ENCODE peak calls at places on chromosomes 2 and 18, in seven cellular contexts. V, B, K, A, O, X and U are unnamed samples. For H3K4me1, the result is how much of the 10 kb centered on the place peaks cover.

GRCh38 chr2:160976797-160977196 is 183.4 kb upstream of the TANK start:
- DNase-seq in V (no peak), B (no peak), K (no peak), A (no peak), O (no peak), X (no peak), U (no peak)

GRCh38 chr2:40372278-40372580 is 79.7 kb downstream of the SLC8A1 start:
- DNase-seq in V (no peak), B (no peak), K (no peak), A (no peak), O (no peak), X (peak), U (no peak)

GRCh38 chr2:25825238-25825637 is 53.0 kb downstream of the ASXL2 start:
- DNase-seq in V (no peak), B (no peak), K (no peak), A (no peak), O (no peak), X (no peak), U (no peak)

GRCh38 chr2:207167129-207167923 is 1.6 kb upstream of the KLF7 start:
- DNase-seq in V (no peak), B (no peak), K (peak), A (peak), O (no peak), X (peak), U (no peak)

GRCh38 chr18:27665264-27665799 is 480.2 kb upstream of the CHST9 start:
- DNase-seq in V (no peak), B (no peak), K (no peak), A (no peak), O (no peak), X (no peak), U (no peak)

GRCh38 chr18:57784816-57785144 is 18.3 kb downstream of the ATP8B1 start:
- DNase-seq in V (no peak), B (no peak), K (no peak), A (no peak), O (no peak), X (no peak), U (no peak)

GRCh38 chr2:185291035-185291647 is 447.5 kb upstream of the FSIP2 start:
- DNase-seq in V (no peak), B (peak), K (peak), A (peak), O (peak), X (peak), U (no peak)

GRCh38 chr18:3192752-3193151 is 27.0 kb downstream of the MYOM1 start:
- DNase-seq in V (no peak), B (no peak), K (no peak), A (no peak), O (no peak), X (no peak), U (no peak)

GRCh38 chr2:208315081-208315788 is 49.2 kb downstream of the PIKFYVE start:
- DNase-seq in V (no peak), B (no peak), K (no peak), A (peak), O (no peak), X (peak), U (no peak)

GRCh38 chr2:124911560-124911959 is 886.5 kb downstream of the CNTNAP5 start:
- DNase-seq in V (no peak), B (no peak), K (no peak), A (no peak), O (no peak), X (peak), U (no peak)

GRCh38 chr2:174590928-174591648 is 6.5 kb downstream of the WIPF1 start:
- DNase-seq in V (no peak), B (no peak), K (no peak), A (no peak), O (no peak), X (peak), U (no peak)

GRCh38 chr18:79750980-79751571 is 46.7 kb upstream of the KCNG2 start:
- DNase-seq in V (no peak), B (peak), K (no peak), A (no peak), O (no peak), X (no peak), U (no peak)

GRCh38 chr2:181778621-181779195 is 98.4 kb upstream of the NEUROD1 start:
- DNase-seq in V (no peak), B (no peak), K (no peak), A (no peak), O (no peak), X (no peak), U (no peak)

GRCh38 chr18:3649559-3650426 is 199.8 kb downstream of the TGIF1 start:
- DNase-seq in V (no peak), B (no peak), K (peak), A (peak), O (no peak), X (peak), U (no peak)

GRCh38 chr18:64333584-64333983 is 184.7 kb upstream of the LINC00305 start:
- DNase-seq in V (no peak), B (no peak), K (no peak), A (no peak), O (no peak), X (no peak), U (no peak)

GRCh38 chr18:47795448-47795843 is 135.0 kb downstream of the SMAD2 start:
- DNase-seq in V (no peak), B (no peak), K (no peak), A (no peak), O (no peak), X (no peak), U (no peak)

GRCh38 chr2:239912171-239912937 is 112.8 kb downstream of the NDUFA10 start:
- DNase-seq in V (no peak), B (no peak), K (no peak), A (no peak), O (no peak), X (no peak), U (no peak)

GRCh38 chr18:28767781-28768211 is 590.9 kb upstream of the CDH2 start:
- DNase-seq in V (no peak), B (no peak), K (no peak), A (no peak), O (no peak), X (peak), U (no peak)

GRCh38 chr2:232688201-232688600 is 8.9 kb upstream of the GIGYF2 start:
- DNase-seq in V (no peak), B (no peak), K (no peak), A (no peak), O (no peak), X (no peak), U (no peak)

GRCh38 chr2:30385327-30385726 is 61.7 kb upstream of the LCLAT1 start:
- DNase-seq in V (no peak), B (no peak), K (no peak), A (no peak), O (no peak), X (peak), U (no peak)

GRCh38 chr18:58316400-58316942 is 272.4 kb downstream of the NEDD4L start:
- DNase-seq in V (no peak), B (no peak), K (no peak), A (no peak), O (no peak), X (no peak), U (no peak)

GRCh38 chr2:239634769-239635168 is 233.9 kb upstream of the HDAC4 start:
- DNase-seq in V (no peak), B (no peak), K (no peak), A (no peak), O (no peak), X (no peak), U (no peak)

GRCh38 chr18:57816208-57816999 is 13.3 kb upstream of the ATP8B1 start:
- DNase-seq in V (no peak), B (no peak), K (peak), A (no peak), O (no peak), X (no peak), U (no peak)

GRCh38 chr18:10149768-10150556 is 236.1 kb downstream of the VAPA start:
- DNase-seq in V (no peak), B (no peak), K (no peak), A (no peak), O (no peak), X (no peak), U (no peak)

GRCh38 chr18:3440340-3440739 is 9.6 kb upstream of the TGIF1 start:
- DNase-seq in V (no peak), B (no peak), K (no peak), A (no peak), O (no peak), X (no peak), U (no peak)

GRCh38 chr2:168583710-168584521 is 127.8 kb downstream of the CERS6 start:
- DNase-seq in V (no peak), B (peak), K (no peak), A (peak), O (no peak), X (peak), U (no peak)

GRCh38 chr2:7430869-7431641 is 513.8 kb downstream of the RNF144A start:
- DNase-seq in V (peak), B (peak), K (no peak), A (peak), O (no peak), X (no peak), U (peak)

GRCh38 chr2:96554293-96555145 is 18.0 kb downstream of the ARID5A start:
- DNase-seq in V (peak), B (peak), K (peak), A (peak), O (no peak), X (peak), U (peak)

GRCh38 chr2:128451084-128451483 is 132.4 kb upstream of the HS6ST1 start:
- DNase-seq in V (no peak), B (peak), K (no peak), A (peak), O (no peak), X (no peak), U (no peak)

DNA sequence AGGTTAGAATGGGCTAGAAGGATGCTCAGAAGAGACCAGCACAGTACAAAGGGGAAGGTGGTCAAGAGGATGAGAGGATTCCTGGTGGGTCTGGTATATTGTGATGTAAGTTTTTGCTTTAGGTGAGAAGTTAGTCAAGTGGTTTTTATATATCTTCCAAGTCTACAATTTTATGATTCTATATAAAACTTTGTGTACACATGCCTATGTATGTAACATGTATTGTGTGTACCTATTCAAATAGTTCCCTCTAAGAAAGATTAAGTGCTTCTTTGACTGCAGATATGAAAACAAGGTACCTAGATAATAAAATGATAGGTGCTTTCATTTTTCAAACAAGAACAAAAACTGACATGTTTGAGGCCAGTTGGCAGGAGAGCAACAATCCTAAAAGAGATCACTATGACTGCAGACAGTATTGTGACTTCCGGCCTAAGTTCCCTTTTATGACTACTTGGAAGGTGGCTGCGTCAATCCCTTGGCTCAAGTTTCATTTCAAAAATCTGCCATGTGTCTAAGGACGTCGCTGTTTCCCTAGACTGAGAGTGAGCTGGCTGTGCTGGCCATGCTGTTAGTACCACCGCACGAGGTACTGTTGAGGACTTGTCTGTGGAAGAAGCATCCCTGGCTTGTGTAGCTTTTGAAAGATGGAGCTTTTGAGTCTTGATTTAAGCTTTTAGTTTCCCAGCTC is 123.1 kb downstream of the PRPF40A start:
- DNase-seq in V (no peak), B (no peak), K (no peak), A (peak), O (no peak), X (no peak), U (no peak)
- TF ChIP-seq CTCF in V (no peak), B (no peak), K (no peak), A (no peak), O (no peak), X (no peak), U (no peak)

GRCh38 chr18:55403555-55403954 is 184.4 kb downstream of the TCF4 start:
- DNase-seq in V (no peak), B (no peak), K (no peak), A (no peak), O (no peak), X (peak), U (no peak)
- H3K4me1 ChIP-seq in V (under half), B (under half), K (under half), A (under half), O (under half), X (under half), U (under half)

GRCh38 chr2:11738589-11739436 is 7.6 kb upstream of the LPIN1 start:
- DNase-seq in V (peak), B (peak), K (peak), A (peak), O (no peak), X (peak), U (peak)
- TF ChIP-seq CTCF in V (peak), B (peak), K (peak), A (peak), O (peak), X (peak), U (peak)

DNA sequence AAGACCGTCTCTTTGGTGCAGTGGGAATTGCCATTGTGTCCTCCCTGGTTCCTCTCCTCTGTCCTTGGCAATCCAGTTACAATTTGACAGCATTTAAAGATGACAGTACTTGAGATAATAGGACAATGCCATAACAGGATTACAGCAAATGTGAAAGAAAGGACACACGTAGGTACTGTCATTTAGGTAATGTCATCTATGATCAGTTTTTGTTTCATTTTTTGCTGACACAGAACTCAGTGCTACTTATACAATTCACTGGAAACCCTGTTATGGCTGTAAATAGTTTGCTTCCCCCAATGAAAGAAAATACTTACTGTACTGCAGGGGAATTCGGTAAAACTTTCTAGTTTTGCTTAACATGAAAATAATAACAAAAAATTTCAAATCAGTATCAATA is 65.2 kb downstream of the BCL11A start:
- DNase-seq in V (no peak), B (no peak), K (no peak), A (no peak), O (no peak), X (no peak), U (no peak)
- H3K4me1 ChIP-seq in V (under half), B (under half), K (under half), A (under half), O (under half), X (under half), U (under half)

DNA sequence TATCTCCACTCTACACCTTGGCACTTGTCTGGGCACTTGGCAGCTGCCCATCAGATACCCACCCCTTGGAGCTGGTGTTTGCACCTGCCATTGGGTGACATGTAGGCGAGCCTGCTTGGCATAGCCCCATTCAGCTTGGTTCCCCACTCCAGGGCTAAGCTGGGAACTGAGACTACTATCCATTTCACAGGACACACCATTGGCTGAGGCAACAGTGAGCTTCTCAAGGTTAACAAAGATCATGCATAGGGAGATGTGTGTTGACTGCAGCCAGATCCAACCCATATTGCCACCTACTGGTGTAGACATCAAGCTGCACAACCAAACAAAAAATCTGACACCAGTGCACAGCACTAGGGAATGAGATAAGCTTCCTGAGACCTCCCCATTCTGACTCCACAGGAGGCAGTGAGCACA is 1389.8 kb upstream of the TMEFF2 start:
- DNase-seq in V (no peak), B (no peak), K (peak), A (no peak), O (peak), X (no peak), U (no peak)
- TF ChIP-seq CTCF in V (peak), B (no peak), K (peak), A (no peak), O (peak), X (no peak), U (no peak)